ENCODE peak calls at places on chromosomes 12 and 14, in eight cellular contexts. One of them, this sample, is unnamed.

GRCh38 chr14:58823309-58823708 is 185.5 kb downstream of the DACT1 start:
- DNase-seq in activated CD4-positive, alpha-beta T cell treated with anti-CD3 and anti-CD28 coated beads for 36 hours: no peak
- DNase-seq in COLO829: no peak
- DNase-seq in stimulated activated CD4-positive, alpha-beta T cell treated with anti-CD3 and anti-CD28 coated beads, Interleukin-15, amount 100 ng/mL, for 1 hour: no peak
- DNase-seq in GF-D8: no peak
- DNase-seq in pancreas: no peak
- DNase-seq in cardiac septum: no peak
- DNase-seq in naive thymus-derived CD8-positive, alpha-beta T cell: no peak
- DNase-seq in this sample: no peak

GRCh38 chr12:115949675-115950074 is 327.8 kb downstream of the MED13L start:
- DNase-seq in activated CD4-positive, alpha-beta T cell treated with anti-CD3 and anti-CD28 coated beads for 36 hours: no peak
- DNase-seq in COLO829: no peak
- DNase-seq in stimulated activated CD4-positive, alpha-beta T cell treated with anti-CD3 and anti-CD28 coated beads, Interleukin-15, amount 100 ng/mL, for 1 hour: no peak
- DNase-seq in GF-D8: no peak
- DNase-seq in pancreas: no peak
- DNase-seq in cardiac septum: no peak
- DNase-seq in naive thymus-derived CD8-positive, alpha-beta T cell: no peak
- DNase-seq in this sample: no peak

GRCh38 chr14:36241183-36241582 is 64.7 kb upstream of the PTCSC3 start:
- DNase-seq in activated CD4-positive, alpha-beta T cell treated with anti-CD3 and anti-CD28 coated beads for 36 hours: no peak
- DNase-seq in COLO829: no peak
- DNase-seq in stimulated activated CD4-positive, alpha-beta T cell treated with anti-CD3 and anti-CD28 coated beads, Interleukin-15, amount 100 ng/mL, for 1 hour: no peak
- DNase-seq in GF-D8: no peak
- DNase-seq in pancreas: no peak
- DNase-seq in cardiac septum: no peak
- DNase-seq in naive thymus-derived CD8-positive, alpha-beta T cell: no peak
- DNase-seq in this sample: no peak

GRCh38 chr12:2284321-2284813 is 231.6 kb downstream of the CACNA1C start:
- DNase-seq in activated CD4-positive, alpha-beta T cell treated with anti-CD3 and anti-CD28 coated beads for 36 hours: no peak
- DNase-seq in COLO829: no peak
- DNase-seq in stimulated activated CD4-positive, alpha-beta T cell treated with anti-CD3 and anti-CD28 coated beads, Interleukin-15, amount 100 ng/mL, for 1 hour: no peak
- DNase-seq in GF-D8: peak
- DNase-seq in pancreas: no peak
- DNase-seq in cardiac septum: no peak
- DNase-seq in naive thymus-derived CD8-positive, alpha-beta T cell: no peak
- DNase-seq in this sample: peak

GRCh38 chr12:123363743-123364531 is 710 bp downstream of the SBNO1 start:
- DNase-seq in activated CD4-positive, alpha-beta T cell treated with anti-CD3 and anti-CD28 coated beads for 36 hours: peak
- DNase-seq in COLO829: no peak
- DNase-seq in stimulated activated CD4-positive, alpha-beta T cell treated with anti-CD3 and anti-CD28 coated beads, Interleukin-15, amount 100 ng/mL, for 1 hour: no peak
- DNase-seq in GF-D8: no peak
- DNase-seq in pancreas: no peak
- DNase-seq in cardiac septum: no peak
- DNase-seq in naive thymus-derived CD8-positive, alpha-beta T cell: peak
- DNase-seq in this sample: peak

GRCh38 chr12:127293507-127294310 is 973.3 kb upstream of the TMEM132C start:
- DNase-seq in activated CD4-positive, alpha-beta T cell treated with anti-CD3 and anti-CD28 coated beads for 36 hours: peak
- DNase-seq in COLO829: peak
- DNase-seq in stimulated activated CD4-positive, alpha-beta T cell treated with anti-CD3 and anti-CD28 coated beads, Interleukin-15, amount 100 ng/mL, for 1 hour: no peak
- DNase-seq in GF-D8: no peak
- DNase-seq in pancreas: no peak
- DNase-seq in cardiac septum: peak
- DNase-seq in naive thymus-derived CD8-positive, alpha-beta T cell: peak
- DNase-seq in this sample: no peak

GRCh38 chr12:66859751-66860440 is 181.0 kb upstream of the GRIP1 start:
- DNase-seq in activated CD4-positive, alpha-beta T cell treated with anti-CD3 and anti-CD28 coated beads for 36 hours: no peak
- DNase-seq in COLO829: no peak
- DNase-seq in stimulated activated CD4-positive, alpha-beta T cell treated with anti-CD3 and anti-CD28 coated beads, Interleukin-15, amount 100 ng/mL, for 1 hour: no peak
- DNase-seq in GF-D8: no peak
- DNase-seq in pancreas: no peak
- DNase-seq in cardiac septum: no peak
- DNase-seq in naive thymus-derived CD8-positive, alpha-beta T cell: no peak
- DNase-seq in this sample: no peak

GRCh38 chr14:25111061-25111601 is 61.2 kb upstream of the STXBP6 start:
- DNase-seq in activated CD4-positive, alpha-beta T cell treated with anti-CD3 and anti-CD28 coated beads for 36 hours: no peak
- DNase-seq in COLO829: peak
- DNase-seq in stimulated activated CD4-positive, alpha-beta T cell treated with anti-CD3 and anti-CD28 coated beads, Interleukin-15, amount 100 ng/mL, for 1 hour: no peak
- DNase-seq in GF-D8: no peak
- DNase-seq in pancreas: no peak
- DNase-seq in cardiac septum: no peak
- DNase-seq in naive thymus-derived CD8-positive, alpha-beta T cell: no peak
- DNase-seq in this sample: no peak

GRCh38 chr14:65237956-65238355 is 135.6 kb upstream of the MAX start:
- DNase-seq in activated CD4-positive, alpha-beta T cell treated with anti-CD3 and anti-CD28 coated beads for 36 hours: no peak
- DNase-seq in COLO829: no peak
- DNase-seq in stimulated activated CD4-positive, alpha-beta T cell treated with anti-CD3 and anti-CD28 coated beads, Interleukin-15, amount 100 ng/mL, for 1 hour: no peak
- DNase-seq in GF-D8: no peak
- DNase-seq in pancreas: no peak
- DNase-seq in cardiac septum: no peak
- DNase-seq in naive thymus-derived CD8-positive, alpha-beta T cell: no peak
- DNase-seq in this sample: no peak

GRCh38 chr14:37508500-37508899 is 86.5 kb downstream of the FOXA1 start:
- DNase-seq in activated CD4-positive, alpha-beta T cell treated with anti-CD3 and anti-CD28 coated beads for 36 hours: no peak
- DNase-seq in COLO829: no peak
- DNase-seq in stimulated activated CD4-positive, alpha-beta T cell treated with anti-CD3 and anti-CD28 coated beads, Interleukin-15, amount 100 ng/mL, for 1 hour: no peak
- DNase-seq in GF-D8: no peak
- DNase-seq in pancreas: no peak
- DNase-seq in cardiac septum: no peak
- DNase-seq in naive thymus-derived CD8-positive, alpha-beta T cell: no peak
- DNase-seq in this sample: no peak

GRCh38 chr14:55102141-55102547 is 26.9 kb upstream of the LGALS3 start:
- DNase-seq in activated CD4-positive, alpha-beta T cell treated with anti-CD3 and anti-CD28 coated beads for 36 hours: peak
- DNase-seq in COLO829: peak
- DNase-seq in stimulated activated CD4-positive, alpha-beta T cell treated with anti-CD3 and anti-CD28 coated beads, Interleukin-15, amount 100 ng/mL, for 1 hour: peak
- DNase-seq in GF-D8: peak
- DNase-seq in pancreas: peak
- DNase-seq in cardiac septum: no peak
- DNase-seq in naive thymus-derived CD8-positive, alpha-beta T cell: peak
- DNase-seq in this sample: peak

GRCh38 chr14:33282811-33283210 is 344.1 kb downstream of the NPAS3 start:
- DNase-seq in activated CD4-positive, alpha-beta T cell treated with anti-CD3 and anti-CD28 coated beads for 36 hours: no peak
- DNase-seq in COLO829: peak
- DNase-seq in stimulated activated CD4-positive, alpha-beta T cell treated with anti-CD3 and anti-CD28 coated beads, Interleukin-15, amount 100 ng/mL, for 1 hour: no peak
- DNase-seq in GF-D8: no peak
- DNase-seq in pancreas: no peak
- DNase-seq in cardiac septum: no peak
- DNase-seq in naive thymus-derived CD8-positive, alpha-beta T cell: no peak
- DNase-seq in this sample: no peak

GRCh38 chr12:31003861-31004640 is 69.6 kb upstream of the DDX11 start:
- DNase-seq in activated CD4-positive, alpha-beta T cell treated with anti-CD3 and anti-CD28 coated beads for 36 hours: no peak
- DNase-seq in COLO829: no peak
- DNase-seq in stimulated activated CD4-positive, alpha-beta T cell treated with anti-CD3 and anti-CD28 coated beads, Interleukin-15, amount 100 ng/mL, for 1 hour: no peak
- DNase-seq in GF-D8: no peak
- DNase-seq in pancreas: no peak
- DNase-seq in cardiac septum: peak
- DNase-seq in naive thymus-derived CD8-positive, alpha-beta T cell: no peak
- DNase-seq in this sample: no peak

GRCh38 chr12:6821674-6822433 is at the start of gene GPR162:
- DNase-seq in activated CD4-positive, alpha-beta T cell treated with anti-CD3 and anti-CD28 coated beads for 36 hours: peak
- DNase-seq in COLO829: no peak
- DNase-seq in stimulated activated CD4-positive, alpha-beta T cell treated with anti-CD3 and anti-CD28 coated beads, Interleukin-15, amount 100 ng/mL, for 1 hour: no peak
- DNase-seq in GF-D8: no peak
- DNase-seq in pancreas: no peak
- DNase-seq in cardiac septum: no peak
- DNase-seq in naive thymus-derived CD8-positive, alpha-beta T cell: no peak
- DNase-seq in this sample: peak

GRCh38 chr12:84825149-84825548 is 87.5 kb downstream of the SLC6A15 start:
- DNase-seq in activated CD4-positive, alpha-beta T cell treated with anti-CD3 and anti-CD28 coated beads for 36 hours: no peak
- DNase-seq in COLO829: no peak
- DNase-seq in stimulated activated CD4-positive, alpha-beta T cell treated with anti-CD3 and anti-CD28 coated beads, Interleukin-15, amount 100 ng/mL, for 1 hour: no peak
- DNase-seq in GF-D8: no peak
- DNase-seq in pancreas: no peak
- DNase-seq in cardiac septum: no peak
- DNase-seq in naive thymus-derived CD8-positive, alpha-beta T cell: no peak
- DNase-seq in this sample: no peak

GRCh38 chr12:92570056-92570753 is 132.6 kb upstream of the PLEKHG7 start:
- DNase-seq in activated CD4-positive, alpha-beta T cell treated with anti-CD3 and anti-CD28 coated beads for 36 hours: peak
- DNase-seq in COLO829: peak
- DNase-seq in stimulated activated CD4-positive, alpha-beta T cell treated with anti-CD3 and anti-CD28 coated beads, Interleukin-15, amount 100 ng/mL, for 1 hour: no peak
- DNase-seq in GF-D8: peak
- DNase-seq in pancreas: peak
- DNase-seq in cardiac septum: no peak
- DNase-seq in naive thymus-derived CD8-positive, alpha-beta T cell: peak
- DNase-seq in this sample: peak

GRCh38 chr14:66543996-66544395 is 36.0 kb downstream of the GPHN start:
- DNase-seq in activated CD4-positive, alpha-beta T cell treated with anti-CD3 and anti-CD28 coated beads for 36 hours: no peak
- DNase-seq in COLO829: no peak
- DNase-seq in stimulated activated CD4-positive, alpha-beta T cell treated with anti-CD3 and anti-CD28 coated beads, Interleukin-15, amount 100 ng/mL, for 1 hour: no peak
- DNase-seq in GF-D8: no peak
- DNase-seq in pancreas: no peak
- DNase-seq in cardiac septum: no peak
- DNase-seq in naive thymus-derived CD8-positive, alpha-beta T cell: no peak
- DNase-seq in this sample: no peak

GRCh38 chr14:96676161-96676560 is 121.0 kb upstream of the VRK1 start:
- DNase-seq in activated CD4-positive, alpha-beta T cell treated with anti-CD3 and anti-CD28 coated beads for 36 hours: no peak
- DNase-seq in COLO829: no peak
- DNase-seq in stimulated activated CD4-positive, alpha-beta T cell treated with anti-CD3 and anti-CD28 coated beads, Interleukin-15, amount 100 ng/mL, for 1 hour: no peak
- DNase-seq in GF-D8: no peak
- DNase-seq in pancreas: no peak
- DNase-seq in cardiac septum: no peak
- DNase-seq in naive thymus-derived CD8-positive, alpha-beta T cell: no peak
- DNase-seq in this sample: no peak

GRCh38 chr14:76710093-76711010 is 50.9 kb upstream of the VASH1 start:
- DNase-seq in activated CD4-positive, alpha-beta T cell treated with anti-CD3 and anti-CD28 coated beads for 36 hours: peak
- DNase-seq in COLO829: peak
- DNase-seq in stimulated activated CD4-positive, alpha-beta T cell treated with anti-CD3 and anti-CD28 coated beads, Interleukin-15, amount 100 ng/mL, for 1 hour: no peak
- DNase-seq in GF-D8: no peak
- DNase-seq in pancreas: no peak
- DNase-seq in cardiac septum: no peak
- DNase-seq in naive thymus-derived CD8-positive, alpha-beta T cell: no peak
- DNase-seq in this sample: peak

GRCh38 chr12:5096241-5096880 is 52.7 kb downstream of the KCNA5 start:
- DNase-seq in activated CD4-positive, alpha-beta T cell treated with anti-CD3 and anti-CD28 coated beads for 36 hours: no peak
- DNase-seq in COLO829: peak
- DNase-seq in stimulated activated CD4-positive, alpha-beta T cell treated with anti-CD3 and anti-CD28 coated beads, Interleukin-15, amount 100 ng/mL, for 1 hour: no peak
- DNase-seq in GF-D8: no peak
- DNase-seq in pancreas: no peak
- DNase-seq in cardiac septum: no peak
- DNase-seq in naive thymus-derived CD8-positive, alpha-beta T cell: no peak
- DNase-seq in this sample: no peak

GRCh38 chr12:50567926-50568325 is 63.1 kb downstream of the DIP2B start:
- DNase-seq in activated CD4-positive, alpha-beta T cell treated with anti-CD3 and anti-CD28 coated beads for 36 hours: no peak
- DNase-seq in COLO829: no peak
- DNase-seq in stimulated activated CD4-positive, alpha-beta T cell treated with anti-CD3 and anti-CD28 coated beads, Interleukin-15, amount 100 ng/mL, for 1 hour: no peak
- DNase-seq in GF-D8: no peak
- DNase-seq in pancreas: no peak
- DNase-seq in cardiac septum: no peak
- DNase-seq in naive thymus-derived CD8-positive, alpha-beta T cell: no peak
- DNase-seq in this sample: no peak

GRCh38 chr14:100673085-100673806 is 53.4 kb upstream of the DLK1 start:
- DNase-seq in activated CD4-positive, alpha-beta T cell treated with anti-CD3 and anti-CD28 coated beads for 36 hours: no peak
- DNase-seq in COLO829: no peak
- DNase-seq in stimulated activated CD4-positive, alpha-beta T cell treated with anti-CD3 and anti-CD28 coated beads, Interleukin-15, amount 100 ng/mL, for 1 hour: no peak
- DNase-seq in GF-D8: no peak
- DNase-seq in pancreas: peak
- DNase-seq in cardiac septum: no peak
- DNase-seq in naive thymus-derived CD8-positive, alpha-beta T cell: no peak
- DNase-seq in this sample: no peak

GRCh38 chr14:66443158-66443695 is 42.9 kb upstream of the CCDC196 start:
- DNase-seq in activated CD4-positive, alpha-beta T cell treated with anti-CD3 and anti-CD28 coated beads for 36 hours: no peak
- DNase-seq in COLO829: no peak
- DNase-seq in stimulated activated CD4-positive, alpha-beta T cell treated with anti-CD3 and anti-CD28 coated beads, Interleukin-15, amount 100 ng/mL, for 1 hour: no peak
- DNase-seq in GF-D8: no peak
- DNase-seq in pancreas: no peak
- DNase-seq in cardiac septum: no peak
- DNase-seq in naive thymus-derived CD8-positive, alpha-beta T cell: no peak
- DNase-seq in this sample: no peak

GRCh38 chr12:87509233-87509820 is 519.9 kb downstream of the C12orf50 start:
- DNase-seq in activated CD4-positive, alpha-beta T cell treated with anti-CD3 and anti-CD28 coated beads for 36 hours: no peak
- DNase-seq in COLO829: peak
- DNase-seq in stimulated activated CD4-positive, alpha-beta T cell treated with anti-CD3 and anti-CD28 coated beads, Interleukin-15, amount 100 ng/mL, for 1 hour: no peak
- DNase-seq in GF-D8: no peak
- DNase-seq in pancreas: no peak
- DNase-seq in cardiac septum: no peak
- DNase-seq in naive thymus-derived CD8-positive, alpha-beta T cell: no peak
- DNase-seq in this sample: peak

GRCh38 chr12:48980389-48980952 is 2.3 kb downstream of the WNT1 start:
- DNase-seq in activated CD4-positive, alpha-beta T cell treated with anti-CD3 and anti-CD28 coated beads for 36 hours: peak
- DNase-seq in COLO829: no peak
- DNase-seq in stimulated activated CD4-positive, alpha-beta T cell treated with anti-CD3 and anti-CD28 coated beads, Interleukin-15, amount 100 ng/mL, for 1 hour: no peak
- DNase-seq in GF-D8: peak
- DNase-seq in pancreas: no peak
- DNase-seq in cardiac septum: no peak
- DNase-seq in naive thymus-derived CD8-positive, alpha-beta T cell: no peak
- DNase-seq in this sample: peak

GRCh38 chr14:75292016-75292646 is 13.5 kb downstream of the FOS start:
- DNase-seq in activated CD4-positive, alpha-beta T cell treated with anti-CD3 and anti-CD28 coated beads for 36 hours: no peak
- DNase-seq in COLO829: no peak
- DNase-seq in stimulated activated CD4-positive, alpha-beta T cell treated with anti-CD3 and anti-CD28 coated beads, Interleukin-15, amount 100 ng/mL, for 1 hour: no peak
- DNase-seq in GF-D8: no peak
- DNase-seq in pancreas: no peak
- DNase-seq in cardiac septum: no peak
- DNase-seq in naive thymus-derived CD8-positive, alpha-beta T cell: no peak
- DNase-seq in this sample: no peak

GRCh38 chr12:89883630-89884364 is 175.2 kb upstream of the ATP2B1 start:
- DNase-seq in activated CD4-positive, alpha-beta T cell treated with anti-CD3 and anti-CD28 coated beads for 36 hours: no peak
- DNase-seq in COLO829: peak
- DNase-seq in stimulated activated CD4-positive, alpha-beta T cell treated with anti-CD3 and anti-CD28 coated beads, Interleukin-15, amount 100 ng/mL, for 1 hour: no peak
- DNase-seq in GF-D8: no peak
- DNase-seq in pancreas: no peak
- DNase-seq in cardiac septum: no peak
- DNase-seq in naive thymus-derived CD8-positive, alpha-beta T cell: no peak
- DNase-seq in this sample: no peak

GRCh38 chr12:93582351-93582750 is 9.9 kb downstream of the SOCS2 start:
- DNase-seq in activated CD4-positive, alpha-beta T cell treated with anti-CD3 and anti-CD28 coated beads for 36 hours: no peak
- DNase-seq in COLO829: no peak
- DNase-seq in stimulated activated CD4-positive, alpha-beta T cell treated with anti-CD3 and anti-CD28 coated beads, Interleukin-15, amount 100 ng/mL, for 1 hour: no peak
- DNase-seq in GF-D8: no peak
- DNase-seq in pancreas: no peak
- DNase-seq in cardiac septum: no peak
- DNase-seq in naive thymus-derived CD8-positive, alpha-beta T cell: no peak
- DNase-seq in this sample: no peak

GRCh38 chr12:96194901-96195844 is 998 bp downstream of the ELK3 start:
- DNase-seq in activated CD4-positive, alpha-beta T cell treated with anti-CD3 and anti-CD28 coated beads for 36 hours: peak
- DNase-seq in COLO829: peak
- DNase-seq in stimulated activated CD4-positive, alpha-beta T cell treated with anti-CD3 and anti-CD28 coated beads, Interleukin-15, amount 100 ng/mL, for 1 hour: peak
- DNase-seq in GF-D8: peak
- DNase-seq in pancreas: peak
- DNase-seq in cardiac septum: peak
- DNase-seq in naive thymus-derived CD8-positive, alpha-beta T cell: peak
- DNase-seq in this sample: peak

GRCh38 chr14:105317546-105317945 is 3.0 kb downstream of the PACS2 start:
- DNase-seq in activated CD4-positive, alpha-beta T cell treated with anti-CD3 and anti-CD28 coated beads for 36 hours: peak
- DNase-seq in COLO829: no peak
- DNase-seq in stimulated activated CD4-positive, alpha-beta T cell treated with anti-CD3 and anti-CD28 coated beads, Interleukin-15, amount 100 ng/mL, for 1 hour: no peak
- DNase-seq in GF-D8: no peak
- DNase-seq in pancreas: peak
- DNase-seq in cardiac septum: no peak
- DNase-seq in naive thymus-derived CD8-positive, alpha-beta T cell: no peak
- DNase-seq in this sample: peak

GRCh38 chr12:126051611-126052107 is 986.4 kb downstream of the AACS start:
- DNase-seq in activated CD4-positive, alpha-beta T cell treated with anti-CD3 and anti-CD28 coated beads for 36 hours: no peak
- DNase-seq in COLO829: no peak
- DNase-seq in stimulated activated CD4-positive, alpha-beta T cell treated with anti-CD3 and anti-CD28 coated beads, Interleukin-15, amount 100 ng/mL, for 1 hour: no peak
- DNase-seq in GF-D8: no peak
- DNase-seq in pancreas: no peak
- DNase-seq in cardiac septum: no peak
- DNase-seq in naive thymus-derived CD8-positive, alpha-beta T cell: no peak
- DNase-seq in this sample: no peak

GRCh38 chr14:104119700-104120251 is 18.6 kb upstream of the KIF26A start:
- DNase-seq in activated CD4-positive, alpha-beta T cell treated with anti-CD3 and anti-CD28 coated beads for 36 hours: peak
- DNase-seq in COLO829: no peak
- DNase-seq in stimulated activated CD4-positive, alpha-beta T cell treated with anti-CD3 and anti-CD28 coated beads, Interleukin-15, amount 100 ng/mL, for 1 hour: no peak
- DNase-seq in GF-D8: no peak
- DNase-seq in pancreas: no peak
- DNase-seq in cardiac septum: peak
- DNase-seq in naive thymus-derived CD8-positive, alpha-beta T cell: no peak
- DNase-seq in this sample: no peak

GRCh38 chr14:50070840-50071548 is 45.4 kb downstream of the VCPKMT start:
- DNase-seq in activated CD4-positive, alpha-beta T cell treated with anti-CD3 and anti-CD28 coated beads for 36 hours: no peak
- DNase-seq in COLO829: no peak
- DNase-seq in stimulated activated CD4-positive, alpha-beta T cell treated with anti-CD3 and anti-CD28 coated beads, Interleukin-15, amount 100 ng/mL, for 1 hour: no peak
- DNase-seq in GF-D8: no peak
- DNase-seq in pancreas: no peak
- DNase-seq in cardiac septum: no peak
- DNase-seq in naive thymus-derived CD8-positive, alpha-beta T cell: no peak
- DNase-seq in this sample: no peak